ENCODE peak calls at places on chromosomes 11 and 22, in four cellular contexts. U, T, E and Q are unnamed samples.
A peak's percentile ranks its signal among the peaks of the same experiment; 100 is the strongest.

GRCh38 chr22:26461188-26461810 is 22.3 kb downstream of the HPS4 start:
- DNase-seq in U (peak; percentile 51), T (peak; percentile 84), E (peak; percentile 24), Q (no peak)

GRCh38 chr11:68266936-68267880 is 4.6 kb downstream of the C11orf24 start:
- DNase-seq in U (no peak), T (no peak), E (no peak), Q (no peak)

GRCh38 chr11:29669336-29669735 is 347.5 kb downstream of the KCNA4 start:
- DNase-seq in U (no peak), T (no peak), E (no peak), Q (no peak)

GRCh38 chr11:110856340-110856739 is 144.1 kb upstream of the ARHGAP20 start:
- DNase-seq in U (no peak), T (no peak), E (no peak), Q (no peak)

GRCh38 chr22:32905400-32905799 is 103.9 kb downstream of the TIMP3 start:
- DNase-seq in U (no peak), T (peak; percentile 58), E (no peak), Q (no peak)

GRCh38 chr11:12675951-12676711 is 1.9 kb downstream of the TEAD1 start:
- DNase-seq in U (no peak), T (peak; percentile 34), E (no peak), Q (no peak)

GRCh38 chr22:30045001-30045887 is 35.0 kb upstream of the HORMAD2 start:
- DNase-seq in U (no peak), T (no peak), E (no peak), Q (no peak)

GRCh38 chr11:26847459-26847858 is 125.6 kb upstream of the SLC5A12 start:
- DNase-seq in U (no peak), T (no peak), E (no peak), Q (no peak)

GRCh38 chr11:73521621-73522020 is 76.3 kb downstream of the FAM168A start:
- DNase-seq in U (no peak), T (no peak), E (peak; percentile 43), Q (peak; percentile 53)

GRCh38 chr11:88552377-88553029 is 215.0 kb upstream of the CTSC start:
- DNase-seq in U (peak; percentile 59), T (peak; percentile 23), E (peak; percentile 39), Q (peak; percentile 12)

GRCh38 chr22:22817468-22818201 is 70.0 kb upstream of the IGLL5 start:
- DNase-seq in U (peak; percentile 81), T (no peak), E (no peak), Q (no peak)

GRCh38 chr11:20647976-20648565 is 21.3 kb upstream of the NELL1 start:
- DNase-seq in U (peak; percentile 64), T (peak; percentile 74), E (peak; percentile 50), Q (peak; percentile 12)

GRCh38 chr11:67698247-67698646 is 23.8 kb upstream of the ALDH3B2 start:
- DNase-seq in U (peak; percentile 41), T (no peak), E (peak; percentile 49), Q (no peak)

GRCh38 chr11:100719362-100719761 is 32.3 kb downstream of the ARHGAP42 start:
- DNase-seq in U (no peak), T (no peak), E (no peak), Q (no peak)

GRCh38 chr11:86575208-86575855 is 97.1 kb downstream of the ME3 start:
- DNase-seq in U (no peak), T (no peak), E (no peak), Q (no peak)

GRCh38 chr22:45314789-45315188 is 5.1 kb downstream of the FAM118A start:
- DNase-seq in U (no peak), T (no peak), E (no peak), Q (no peak)

GRCh38 chr11:36411202-36411640 is 98.9 kb downstream of the TRAF6 start:
- DNase-seq in U (no peak), T (no peak), E (no peak), Q (peak; percentile 31)

GRCh38 chr22:29157759-29158535 is 47.7 kb upstream of the EMID1 start:
- DNase-seq in U (peak; percentile 36), T (no peak), E (peak; percentile 24), Q (no peak)

GRCh38 chr22:27075028-27075678 is 417.8 kb downstream of the MIAT start:
- DNase-seq in U (no peak), T (no peak), E (no peak), Q (no peak)

GRCh38 chr11:9396752-9397151 is 12.3 kb downstream of the IPO7 start:
- DNase-seq in U (no peak), T (no peak), E (no peak), Q (peak; percentile 60)

GRCh38 chr11:74012072-74012809 is 3.4 kb upstream of the UCP3 start:
- DNase-seq in U (no peak), T (no peak), E (no peak), Q (no peak)

GRCh38 chr22:22109693-22110466 is 127.3 kb upstream of the TOP3B start:
- DNase-seq in U (peak; percentile 76), T (no peak), E (no peak), Q (no peak)

GRCh38 chr11:95067828-95068244 is 1.1 kb downstream of the SRSF8 start:
- DNase-seq in U (no peak), T (no peak), E (no peak), Q (no peak)

GRCh38 chr11:46710821-46711269 is 8.2 kb upstream of the F2 start:
- DNase-seq in U (no peak), T (no peak), E (no peak), Q (no peak)

GRCh38 chr11:115256326-115257197 is 247.7 kb downstream of the CADM1 start:
- DNase-seq in U (no peak), T (peak; percentile 22), E (no peak), Q (peak; percentile 21)

GRCh38 chr11:35013514-35014191 is 97.2 kb downstream of the PDHX start:
- DNase-seq in U (no peak), T (no peak), E (no peak), Q (no peak)

GRCh38 chr11:7457211-7457610 is 28.1 kb upstream of the OLFML1 start:
- DNase-seq in U (no peak), T (no peak), E (no peak), Q (no peak)

GRCh38 chr11:12695878-12696277 is 21.7 kb downstream of the TEAD1 start:
- DNase-seq in U (no peak), T (no peak), E (no peak), Q (no peak)

GRCh38 chr22:30931541-30932300 is 36.9 kb downstream of the MORC2 start:
- DNase-seq in U (no peak), T (no peak), E (no peak), Q (no peak)

GRCh38 chr11:107018902-107019493 is 722 bp upstream of the GUCY1A2 start:
- DNase-seq in U (no peak), T (peak; percentile 46), E (peak; percentile 20), Q (no peak)

GRCh38 chr11:111395081-111395480 is 16.0 kb upstream of the POU2AF1 start:
- DNase-seq in U (no peak), T (no peak), E (peak; percentile 93), Q (no peak)

GRCh38 chr22:44289429-44290171 is 23.2 kb downstream of the SHISAL1 start:
- DNase-seq in U (no peak), T (peak; percentile 67), E (no peak), Q (no peak)

GRCh38 chr22:36828815-36829214 is 12.0 kb upstream of the PVALB start:
- DNase-seq in U (peak; percentile 35), T (no peak), E (no peak), Q (no peak)

GRCh38 chr11:94504689-94505293 is 7.5 kb upstream of the C11orf97 start:
- DNase-seq in U (peak; percentile 44), T (peak; percentile 52), E (peak; percentile 43), Q (no peak)

GRCh38 chr11:12411806-12412727 is 34.7 kb downstream of the PARVA start:
- DNase-seq in U (peak; percentile 76), T (peak; percentile 81), E (peak; percentile 31), Q (no peak)

DNA sequence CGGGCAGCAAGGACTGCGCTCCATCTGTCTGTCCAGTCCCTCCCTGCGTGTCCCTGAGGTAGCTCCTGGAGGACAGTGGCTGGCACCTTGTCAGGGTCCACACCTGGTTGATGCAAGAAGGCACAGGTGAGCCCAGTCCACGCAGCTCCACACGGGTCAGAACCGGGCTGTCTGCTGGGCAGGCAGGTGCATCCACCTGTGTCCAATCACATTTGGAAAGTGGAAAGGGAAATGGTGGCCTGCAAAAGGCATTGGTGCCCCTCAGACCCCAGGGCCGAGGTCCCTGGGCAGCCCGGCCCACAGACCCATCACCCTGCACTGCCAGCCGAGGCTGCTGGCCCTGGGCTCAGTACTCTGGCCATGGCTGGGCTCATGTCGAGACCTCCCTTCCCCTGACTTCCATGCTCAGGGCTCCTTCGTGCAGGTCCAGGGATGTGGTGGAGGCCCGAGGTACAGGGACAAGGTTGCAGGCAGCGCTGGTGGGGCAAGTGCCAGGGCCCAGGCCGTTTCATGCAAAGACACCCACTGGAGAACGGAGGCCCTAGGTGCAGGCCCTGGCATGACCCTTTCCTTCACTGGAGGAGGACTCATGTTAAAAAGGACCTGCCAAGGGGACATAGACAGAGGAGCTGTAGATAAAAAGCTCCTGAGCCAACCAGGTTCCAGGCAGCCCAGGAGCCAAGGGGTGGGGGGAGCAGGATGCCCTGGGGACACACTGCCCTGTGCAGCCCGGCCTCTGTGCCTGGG is 38.9 kb upstream of the TH start:
- DNase-seq in U (no peak), T (no peak), E (no peak), Q (no peak)
- TF ChIP-seq NFIC in U (no peak), T (no peak), E (no peak), Q (no peak)

DNA sequence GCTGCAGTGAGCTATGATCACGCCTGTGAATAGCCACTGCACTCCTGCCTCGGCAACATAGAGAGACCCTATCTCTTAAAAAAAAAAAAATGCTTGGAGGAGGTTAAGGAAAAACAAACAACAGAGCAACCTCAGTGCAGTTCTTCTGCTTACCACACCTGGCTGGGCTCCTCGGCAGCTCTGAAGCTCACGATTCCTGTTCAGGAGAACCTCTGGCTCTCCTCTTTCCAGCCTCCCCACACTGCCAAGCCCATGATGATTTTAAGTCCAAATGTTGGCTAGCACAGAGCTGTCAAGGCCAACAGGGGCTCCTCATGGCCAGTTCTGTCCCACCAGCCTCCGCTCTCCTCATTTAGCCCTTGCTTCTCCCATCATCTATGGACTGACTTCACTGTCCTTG is 69.7 kb upstream of the ARFGAP3 start:
- DNase-seq in U (no peak), T (no peak), E (no peak), Q (no peak)
- TF ChIP-seq NFIC in U (no peak), T (no peak), E (no peak), Q (no peak)

GRCh38 chr11:105903113-105903512 is 118.9 kb downstream of the MSANTD4 start:
- DNase-seq in U (no peak), T (no peak), E (no peak), Q (no peak)
- TF ChIP-seq NFIC in U (no peak), T (no peak), E (no peak), Q (no peak)

GRCh38 chr11:126328001-126328390 is 24.1 kb downstream of the DCPS start:
- DNase-seq in U (no peak), T (no peak), E (no peak), Q (no peak)
- TF ChIP-seq NFIC in U (no peak), T (no peak), E (no peak), Q (no peak)